ENCODE peak calls at places on chromosomes 13 and 19, in five cellular contexts. X is endothelial cell of umbilical vein, P is body of pancreas, R is Peyer's patch, A is gastrocnemius medialis. S is an unnamed sample.

GRCh38 chr19:47595937-47596336 is 13.0 kb upstream of the BICRA start:
- DNase-seq in X (peak; percentile 27), P (no peak), R (no peak), A (no peak), S (no peak)

GRCh38 chr19:681029-681626 is 4.9 kb downstream of the FSTL3 start:
- DNase-seq in X (no peak), P (peak; percentile 91), R (no peak), A (peak; percentile 84), S (peak; percentile 52)

GRCh38 chr19:4453232-4454179 is 4.1 kb downstream of the UBXN6 start:
- DNase-seq in X (no peak), P (no peak), R (no peak), A (no peak), S (no peak)

GRCh38 chr19:51456541-51457290 is 1.5 kb downstream of the SIGLEC8 start:
- DNase-seq in X (no peak), P (no peak), R (no peak), A (no peak), S (no peak)

GRCh38 chr19:45591004-45591637 is 6.5 kb upstream of the OPA3 start:
- DNase-seq in X (no peak), P (peak; percentile 69), R (peak; percentile 77), A (no peak), S (no peak)

GRCh38 chr19:2774083-2774679 is 8.9 kb downstream of the SGTA start:
- DNase-seq in X (no peak), P (no peak), R (no peak), A (no peak), S (no peak)

GRCh38 chr13:52765991-52766390 is 26.4 kb upstream of the CNMD start:
- DNase-seq in X (no peak), P (no peak), R (no peak), A (no peak), S (no peak)

GRCh38 chr19:19106061-19106551 is 32.2 kb downstream of the TMEM161A start:
- DNase-seq in X (no peak), P (no peak), R (no peak), A (no peak), S (no peak)

GRCh38 chr13:35471466-35472307 is 4.8 kb downstream of the MAB21L1 start:
- DNase-seq in X (no peak), P (no peak), R (no peak), A (no peak), S (no peak)

GRCh38 chr13:34371645-34372044 is 553.7 kb downstream of the RFC3 start:
- DNase-seq in X (no peak), P (no peak), R (no peak), A (no peak), S (no peak)

GRCh38 chr13:34369925-34370324 is 552.0 kb downstream of the RFC3 start:
- DNase-seq in X (no peak), P (no peak), R (no peak), A (no peak), S (no peak)

GRCh38 chr13:34371108-34371507 is 553.2 kb downstream of the RFC3 start:
- DNase-seq in X (no peak), P (no peak), R (no peak), A (no peak), S (no peak)

GRCh38 chr13:34376483-34376882 is 558.5 kb downstream of the RFC3 start:
- DNase-seq in X (no peak), P (no peak), R (no peak), A (no peak), S (no peak)

GRCh38 chr13:34372581-34372980 is 554.6 kb downstream of the RFC3 start:
- DNase-seq in X (no peak), P (no peak), R (no peak), A (no peak), S (no peak)
- H3K27ac ChIP-seq in X (no peak overlapping the region), P (no peak overlapping the region), R (no peak overlapping the region), A (no peak overlapping the region), S (no peak overlapping the region)

DNA sequence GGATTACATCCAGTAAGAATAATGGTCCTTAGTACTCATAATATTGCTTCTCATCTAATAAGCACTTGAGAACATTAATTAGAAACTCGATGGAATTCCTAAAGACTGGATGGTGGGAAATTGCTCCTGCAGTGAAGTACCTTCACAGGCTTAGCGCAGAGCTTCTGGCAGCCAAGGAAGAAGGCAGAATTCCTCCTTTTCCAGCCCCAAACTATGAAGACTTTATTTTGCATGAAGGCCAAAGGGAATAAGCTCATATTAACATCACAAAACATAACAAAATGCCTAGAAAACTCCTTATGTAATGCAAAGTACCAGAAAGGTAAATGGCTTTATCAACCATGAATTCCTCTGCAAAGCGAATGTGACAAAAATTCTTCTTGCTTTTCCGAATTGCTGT is 336.1 kb downstream of the DNAJC15 start:
- DNase-seq in X (no peak), P (no peak), R (no peak), A (no peak), S (no peak)
- H3K4me1 ChIP-seq in X (peaks cover 25% of the 10 kb centered on the region), P (no peaks in the 10 kb centered on the region), R (no peaks in the 10 kb centered on the region), A (peaks cover 29% of the 10 kb centered on the region), S (no peaks in the 10 kb centered on the region)

GRCh38 chr19:35272954-35273649 is 4.3 kb downstream of the USF2 start:
- DNase-seq in X (no peak), P (no peak), R (no peak), A (no peak), S (no peak)

GRCh38 chr19:35270381-35270811 is 1.6 kb downstream of the USF2 start:
- DNase-seq in X (no peak), P (no peak), R (peak; percentile 40), A (no peak), S (no peak)

GRCh38 chr19:35271546-35271945 is 2.8 kb downstream of the USF2 start:
- DNase-seq in X (no peak), P (no peak), R (no peak), A (no peak), S (no peak)

GRCh38 chr19:35273686-35274259 is 5.0 kb downstream of the USF2 start:
- DNase-seq in X (no peak), P (no peak), R (no peak), A (no peak), S (no peak)

GRCh38 chr19:35272122-35272715 is 3.5 kb downstream of the USF2 start:
- DNase-seq in X (no peak), P (no peak), R (no peak), A (no peak), S (no peak)
- H3K27ac ChIP-seq in X (no peak overlapping the region), P (no peak overlapping the region), R (no peak overlapping the region), A (no peak overlapping the region), S (no peak overlapping the region)

GRCh38 chr13:30742896-30743295 is 7.6 kb downstream of the ALOX5AP start:
- DNase-seq in X (no peak), P (no peak), R (no peak), A (no peak), S (no peak)

GRCh38 chr13:30745917-30746686 is 10.8 kb downstream of the ALOX5AP start:
- DNase-seq in X (peak; percentile 81), P (peak; percentile 26), R (peak; percentile 60), A (no peak), S (no peak)

GRCh38 chr13:30744056-30744684 is 8.8 kb downstream of the ALOX5AP start:
- DNase-seq in X (peak; percentile 36), P (no peak), R (no peak), A (no peak), S (peak; percentile 90)

GRCh38 chr13:30744686-30745085 is 9.3 kb downstream of the ALOX5AP start:
- DNase-seq in X (no peak), P (no peak), R (no peak), A (no peak), S (no peak)

DNA sequence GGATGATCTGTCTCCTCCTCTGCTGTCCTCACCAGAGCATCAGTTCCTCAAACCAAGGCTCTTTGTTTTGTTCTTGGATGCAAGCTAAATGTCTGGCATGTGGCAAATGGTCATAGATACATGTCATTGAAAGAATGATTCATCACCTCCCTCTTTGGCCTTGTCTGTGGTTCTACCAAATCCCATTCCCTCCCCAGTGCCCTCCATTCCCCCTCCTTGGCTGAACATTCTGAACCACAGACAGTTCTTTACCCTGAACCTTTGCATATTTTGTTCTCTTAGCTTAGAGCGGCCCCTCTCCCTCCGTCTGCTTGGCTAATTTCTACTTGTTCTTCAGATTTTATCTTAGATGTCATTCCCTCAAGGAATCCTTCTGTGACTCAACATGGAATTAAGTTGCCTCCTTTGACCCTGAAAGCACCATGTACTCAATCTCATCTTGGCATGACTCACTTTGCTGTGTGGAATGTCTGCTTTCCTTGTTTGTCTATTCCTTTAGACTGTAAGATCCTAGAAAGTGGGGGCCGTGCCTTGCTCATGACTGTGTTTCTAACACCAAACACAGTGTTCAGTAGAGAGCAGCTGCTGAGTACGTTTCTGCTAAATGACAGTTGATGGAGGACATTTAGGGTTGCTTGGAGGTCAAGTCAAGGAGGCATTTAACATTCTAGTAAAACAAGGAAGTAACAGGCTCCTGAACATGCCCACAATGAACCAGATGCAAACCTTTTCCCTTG is 8.1 kb downstream of the ALOX5AP start:
- DNase-seq in X (peak; percentile 89), P (no peak), R (no peak), A (peak; percentile 22), S (no peak)
- H3K4me1 ChIP-seq in X (peaks cover 57% of the 10 kb centered on the region), P (peaks cover 18% of the 10 kb centered on the region), R (peaks cover 6% of the 10 kb centered on the region), A (peaks cover 33% of the 10 kb centered on the region), S (peaks cover 72% of the 10 kb centered on the region)

DNA sequence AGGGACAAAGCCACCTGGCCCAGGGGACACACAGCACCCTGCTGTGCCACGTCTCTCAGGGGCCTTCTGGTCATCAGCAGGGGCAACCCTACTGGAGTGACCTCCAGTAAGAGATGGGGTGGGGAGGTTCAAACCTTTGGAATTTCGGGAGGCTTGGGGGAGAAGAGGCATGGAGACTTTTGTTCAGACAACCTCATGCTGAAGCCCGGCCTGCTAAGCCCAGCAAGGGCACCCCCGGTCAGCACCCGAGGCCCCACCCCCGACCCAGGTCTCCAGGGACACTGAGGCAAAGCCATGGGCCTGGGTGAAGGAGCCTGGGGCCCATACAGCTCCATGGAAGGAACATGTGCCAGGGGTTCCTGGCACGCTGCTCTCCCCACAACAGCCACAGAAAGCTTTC is 23.3 kb downstream of the ZNF787 start:
- DNase-seq in X (no peak), P (no peak), R (no peak), A (no peak), S (no peak)
- H3K27ac ChIP-seq in X (no peak overlapping the region), P (no peak overlapping the region), R (no peak overlapping the region), A (no peak overlapping the region), S (no peak overlapping the region)

DNA sequence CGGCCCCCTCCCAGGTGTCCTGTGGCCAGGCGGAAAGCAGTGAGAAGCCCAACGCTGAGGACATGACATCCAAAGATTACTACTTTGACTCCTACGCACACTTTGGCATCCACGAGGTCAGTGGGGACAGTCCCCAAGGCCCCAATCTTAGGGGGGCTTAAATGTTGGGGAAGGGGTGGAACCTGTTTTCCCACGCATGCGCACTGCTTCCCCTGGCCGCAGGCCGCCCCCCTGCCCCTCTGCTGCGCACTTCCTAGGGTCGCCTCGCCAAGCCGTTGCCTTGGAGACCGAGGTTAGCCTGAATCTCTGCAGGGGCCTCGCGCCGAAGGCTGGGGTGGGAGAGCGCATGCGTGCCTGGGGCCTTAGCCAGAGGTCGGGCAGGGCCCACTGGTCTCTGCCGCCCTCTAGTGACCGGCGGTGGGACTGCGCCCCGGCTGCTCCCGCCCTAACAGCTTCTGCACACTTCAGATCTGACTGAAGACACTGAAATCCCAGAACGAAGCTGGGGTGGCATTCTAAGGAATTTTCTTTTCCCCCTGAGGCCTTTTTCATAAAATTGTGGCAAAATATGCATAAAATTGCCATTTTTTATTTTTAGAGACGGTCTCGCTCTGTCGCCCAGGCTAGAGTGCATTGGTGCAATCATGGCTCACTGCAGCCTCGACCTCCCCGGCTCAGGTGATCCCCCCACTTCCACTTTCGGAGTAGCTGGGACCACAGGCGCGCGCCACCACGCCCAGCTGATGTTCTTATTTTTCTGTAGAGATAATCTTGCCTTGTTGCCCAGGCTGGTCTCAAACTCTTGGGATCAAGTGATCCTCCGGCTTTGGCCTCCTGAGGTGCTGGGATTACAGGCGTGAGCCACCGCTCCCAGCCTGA is 3.6 kb downstream of the PRMT1 start:
- DNase-seq in X (peak; percentile 89), P (peak; percentile 93), R (peak; percentile 94), A (peak; percentile 74), S (peak; percentile 90)
- H3K4me1 ChIP-seq in X (peaks cover 23% of the 10 kb centered on the region), P (peaks cover 43% of the 10 kb centered on the region), R (peaks cover 25% of the 10 kb centered on the region), A (peaks cover 41% of the 10 kb centered on the region), S (peaks cover 41% of the 10 kb centered on the region)